ENCODE peak calls at places on chromosomes 11 and 22, in eight cellular contexts. Y is SK-N-SH, D is GM23338, E is MM.1S, K is PC-3, S is HCT116, J is hepatocyte, X is PC-9. Q is an unnamed sample. For H3K9me2, the result is how much of the 10 kb centered on the place peaks cover.

GRCh38 chr22:49922484-49922883 is 4.0 kb downstream of the CRELD2 start:
- DNase-seq in Y (no peak), D (no peak), E (no peak), K (no peak), S (no peak), J (no peak), X (no peak), Q (no peak)

GRCh38 chr22:19661156-19661555 is 53.1 kb upstream of the SEPTIN5 start:
- DNase-seq in Y (no peak), D (no peak), E (no peak), K (no peak), S (no peak), J (no peak), X (no peak), Q (no peak)

GRCh38 chr11:27266125-27266524 is 96.9 kb downstream of the CCDC34 start:
- DNase-seq in Y (peak), D (no peak), E (no peak), K (no peak), S (no peak), J (no peak), X (no peak), Q (no peak)

GRCh38 chr11:67006029-67006884 is 16.7 kb upstream of the SYT12 start:
- DNase-seq in Y (peak), D (peak), E (peak), K (peak), S (peak), J (no peak), X (peak), Q (peak)

GRCh38 chr11:110479445-110480101 is 49.8 kb downstream of the FDX1 start:
- DNase-seq in Y (no peak), D (no peak), E (no peak), K (no peak), S (no peak), J (peak), X (no peak), Q (peak)

GRCh38 chr22:31840581-31840980 is 86.8 kb downstream of the DEPDC5 start:
- DNase-seq in Y (no peak), D (no peak), E (no peak), K (no peak), S (no peak), J (no peak), X (no peak), Q (no peak)

GRCh38 chr11:110093407-110094297 is 460 bp downstream of the ZC3H12C start:
- DNase-seq in Y (peak), D (peak), E (peak), K (peak), S (peak), J (peak), X (peak), Q (no peak)

GRCh38 chr22:29731058-29731850 is 11.5 kb downstream of the CABP7 start:
- DNase-seq in Y (no peak), D (no peak), E (no peak), K (no peak), S (no peak), J (no peak), X (no peak), Q (no peak)

GRCh38 chr11:122226810-122227379 is 110.9 kb upstream of the BLID start:
- DNase-seq in Y (no peak), D (no peak), E (no peak), K (no peak), S (no peak), J (no peak), X (no peak), Q (no peak)
- H3K4me2 ChIP-seq in Y (no peak), D (no peak), E (no peak), K (no peak), S (no peak), J (no peak), X (no peak), Q (no peak)

GRCh38 chr11:70073188-70073817 is 4.8 kb upstream of the ANO1 start:
- DNase-seq in Y (no peak), D (peak), E (no peak), K (no peak), S (no peak), J (no peak), X (no peak), Q (no peak)
- H3K9me2 ChIP-seq in Y (under half), D (under half), E (under half), K (under half), S (under half), J (under half), X (under half), Q (under half)

DNA sequence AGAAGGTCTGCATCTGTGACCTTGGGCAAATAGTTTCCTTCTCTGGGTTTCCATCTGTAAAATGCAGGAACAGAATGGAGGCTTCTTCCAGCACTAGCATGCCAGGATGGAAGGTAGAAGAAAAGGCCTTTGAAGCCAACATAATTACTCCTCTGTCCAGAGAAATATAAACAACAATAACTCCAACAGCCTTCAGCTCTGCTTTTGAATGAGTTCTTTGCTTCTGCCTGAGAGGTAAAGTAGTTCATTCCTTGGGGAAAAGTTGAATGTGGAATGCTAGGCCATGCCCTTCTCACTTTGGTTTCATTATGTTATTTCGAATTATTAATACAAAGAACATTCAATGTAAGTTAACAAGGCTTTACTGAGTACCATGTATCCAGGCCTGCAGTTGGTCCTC is 61.2 kb upstream of the BLID start:
- DNase-seq in Y (no peak), D (no peak), E (no peak), K (no peak), S (no peak), J (no peak), X (no peak), Q (no peak)
- H3K4me2 ChIP-seq in Y (peak), D (no peak), E (no peak), K (peak), S (peak), J (no peak), X (peak), Q (no peak)

GRCh38 chr11:10477690-10478046 is 22.6 kb downstream of the AMPD3 start:
- DNase-seq in Y (no peak), D (no peak), E (no peak), K (no peak), S (no peak), J (no peak), X (no peak), Q (no peak)
- H3K9me2 ChIP-seq in Y (under half), D (under half), E (under half), K (under half), S (under half), J (under half), X (under half), Q (under half)

Q was measured in Karpas-422.